ENCODE peak calls at places on chromosomes 4 and X, in seven cellular contexts. H is BJ, Z is astrocyte, T is psoas muscle, P is kidney epithelial cell, A is H7, B is lower lobe of right lung. W is an unnamed sample. For H3K27me3, the result is how much of the 10 kb centered on the place peaks cover.

GRCh38 chr4:113153529-113154101 is 104.2 kb downstream of the ANK2 start:
- DNase-seq in T (no peak), B (no peak), Z (no peak), H (no peak), A (no peak), P (no peak), W (peak)

GRCh38 chr4:40887690-40888089 is 137.9 kb downstream of the NSUN7 start:
- DNase-seq in P (no peak), A (no peak), B (no peak), T (no peak), H (peak), Z (peak), W (peak)

GRCh38 chrX:109409181-109409580 is 72.7 kb downstream of the GUCY2F start:
- DNase-seq in P (no peak), B (no peak), A (no peak), T (no peak), Z (no peak), H (no peak), W (no peak)

GRCh38 chr4:123806057-123806456 is 409.5 kb downstream of the SPRY1 start:
- DNase-seq in Z (no peak), T (no peak), H (no peak), A (no peak), B (no peak), P (no peak), W (no peak)

GRCh38 chr4:108171541-108172230 is 3.0 kb upstream of the LEF1 start:
- DNase-seq in P (no peak), T (no peak), H (no peak), Z (no peak), B (no peak), A (peak), W (peak)

GRCh38 chrX:100070334-100070849 is 339.7 kb downstream of the PCDH19 start:
- DNase-seq in Z (no peak), B (no peak), H (no peak), A (peak), T (no peak), P (no peak), W (no peak)

GRCh38 chr4:114180481-114180880 is 201.0 kb upstream of the ARSJ start:
- DNase-seq in P (peak), T (no peak), H (no peak), B (no peak), A (no peak), Z (peak), W (peak)

GRCh38 chr4:81651500-81651899 is 179.8 kb upstream of the RASGEF1B start:
- DNase-seq in H (no peak), Z (peak), A (no peak), B (no peak), P (no peak), T (no peak), W (no peak)

GRCh38 chr4:176340871-176341685 is 21.3 kb downstream of the SPCS3 start:
- DNase-seq in Z (no peak), B (no peak), T (no peak), A (peak), P (no peak), H (no peak), W (peak)

GRCh38 chrX:97400492-97400891 is 516.8 kb downstream of the RPA4 start:
- DNase-seq in P (no peak), T (no peak), A (no peak), H (no peak), B (no peak), Z (no peak), W (no peak)

GRCh38 chr4:74522251-74522991 is 77.5 kb downstream of the AREG start:
- DNase-seq in B (no peak), A (no peak), P (no peak), T (no peak), Z (peak), H (peak), W (no peak)

GRCh38 chr4:122912810-122913575 is 9.4 kb downstream of the NUDT6 start:
- DNase-seq in Z (no peak), A (no peak), H (no peak), P (no peak), T (no peak), B (no peak), W (no peak)

GRCh38 chr4:37002625-37003024 is 241.9 kb upstream of the NWD2 start:
- DNase-seq in Z (no peak), T (no peak), B (no peak), H (no peak), P (no peak), A (peak), W (no peak)

GRCh38 chrX:49003696-49004095 is 1.6 kb upstream of the GRIPAP1 start:
- DNase-seq in P (no peak), Z (no peak), B (no peak), A (peak), H (no peak), T (no peak), W (no peak)

GRCh38 chr4:186104114-186104894 is at the start of gene FAM149A:
- DNase-seq in A (peak), T (peak), H (no peak), B (peak), P (no peak), Z (no peak), W (peak)

GRCh38 chrX:323721-324628 is 5.4 kb upstream of the GTPBP6 start:
- DNase-seq in T (peak), Z (peak), B (peak), P (peak), A (no peak), H (no peak), W (peak)

GRCh38 chrX:150536455-150537116 is 31.8 kb upstream of the MTM1 start:
- DNase-seq in T (no peak), A (peak), H (no peak), Z (no peak), B (no peak), P (no peak), W (no peak)

GRCh38 chrX:149074429-149074828 is 430.7 kb downstream of the IDS start:
- DNase-seq in B (no peak), H (no peak), T (peak), Z (no peak), A (no peak), P (no peak), W (no peak)

GRCh38 chrX:150361777-150362351 is 1.3 kb upstream of the MAMLD1 start:
- DNase-seq in B (peak), Z (peak), T (peak), P (no peak), H (no peak), A (peak), W (peak)

GRCh38 chr4:129326810-129327209 is 230.9 kb downstream of the C4orf33 start:
- DNase-seq in P (no peak), A (no peak), Z (no peak), H (no peak), B (no peak), T (no peak), W (peak)

GRCh38 chr4:124433044-124433443 is 279.5 kb downstream of the ANKRD50 start:
- DNase-seq in A (no peak), B (no peak), H (no peak), T (no peak), Z (no peak), P (no peak), W (no peak)

GRCh38 chr4:20273793-20274192 is 22.1 kb downstream of the SLIT2 start:
- DNase-seq in B (no peak), P (peak), T (peak), Z (peak), H (no peak), A (no peak), W (no peak)

DNA sequence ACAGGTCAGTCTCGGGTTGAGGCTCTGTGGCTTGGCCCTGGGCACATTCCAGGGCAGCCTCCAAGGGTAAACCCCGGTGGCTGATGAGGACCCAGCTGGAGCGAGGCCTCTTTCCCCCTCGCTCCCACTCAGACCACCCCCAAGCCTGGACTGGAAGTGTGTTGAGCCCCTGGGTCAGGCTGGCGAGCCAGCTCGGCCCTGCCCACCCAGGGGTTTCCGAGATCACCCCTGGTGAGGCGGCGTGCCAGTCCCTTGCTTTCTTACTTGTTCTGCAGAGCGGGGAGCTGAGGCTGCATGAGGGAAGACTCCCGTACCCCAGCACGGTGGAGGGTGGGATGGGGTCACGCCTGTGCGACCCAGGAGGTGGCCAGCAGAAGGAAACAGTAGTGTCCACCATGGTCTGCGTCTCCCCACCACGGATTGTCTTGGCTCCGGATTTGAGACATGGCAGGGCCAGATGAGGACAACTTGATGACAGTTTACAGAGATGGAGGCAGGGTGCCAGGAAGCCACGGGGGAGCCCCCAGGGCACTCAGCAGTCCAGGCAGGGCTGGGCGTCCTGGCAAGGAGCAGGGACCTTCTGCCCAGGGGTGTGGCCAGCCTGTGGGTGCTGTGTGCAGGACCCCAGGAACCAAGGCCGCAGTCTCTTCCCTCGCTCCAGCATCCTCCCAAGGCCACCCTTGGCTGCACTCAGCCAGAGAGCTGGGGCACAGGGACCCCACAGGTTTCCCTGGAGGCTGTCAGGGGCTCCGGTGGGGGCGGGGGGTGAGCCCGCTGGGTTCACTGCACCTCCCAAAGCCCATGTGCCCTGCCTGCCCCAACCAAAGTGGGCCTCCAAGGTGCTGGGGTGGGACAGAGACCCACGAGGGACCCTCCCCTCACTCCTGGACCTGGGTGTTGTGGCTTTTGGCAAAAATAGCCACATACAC is 6.6 kb upstream of the FGFRL1 start:
- DNase-seq in Z (no peak), P (no peak), H (no peak), B (no peak), T (no peak), A (no peak), W (no peak)
- H3K27me3 ChIP-seq in Z (under half), P (half or more), H (under half), B (half or more), T (half or more), A (under half), W (under half)

GRCh38 chrX:10254746-10255145 is 98.0 kb downstream of the CLCN4 start:
- DNase-seq in P (no peak), H (no peak), T (no peak), B (no peak), Z (no peak), A (no peak), W (peak)

GRCh38 chrX:10259716-10260115 is 102.9 kb downstream of the CLCN4 start:
- DNase-seq in T (no peak), Z (peak), A (no peak), B (no peak), H (peak), P (no peak), W (peak)
- H3K4me3 ChIP-seq in T (no peak), Z (no peak), A (no peak), B (no peak), H (no peak), P (no peak), W (no peak)

DNA sequence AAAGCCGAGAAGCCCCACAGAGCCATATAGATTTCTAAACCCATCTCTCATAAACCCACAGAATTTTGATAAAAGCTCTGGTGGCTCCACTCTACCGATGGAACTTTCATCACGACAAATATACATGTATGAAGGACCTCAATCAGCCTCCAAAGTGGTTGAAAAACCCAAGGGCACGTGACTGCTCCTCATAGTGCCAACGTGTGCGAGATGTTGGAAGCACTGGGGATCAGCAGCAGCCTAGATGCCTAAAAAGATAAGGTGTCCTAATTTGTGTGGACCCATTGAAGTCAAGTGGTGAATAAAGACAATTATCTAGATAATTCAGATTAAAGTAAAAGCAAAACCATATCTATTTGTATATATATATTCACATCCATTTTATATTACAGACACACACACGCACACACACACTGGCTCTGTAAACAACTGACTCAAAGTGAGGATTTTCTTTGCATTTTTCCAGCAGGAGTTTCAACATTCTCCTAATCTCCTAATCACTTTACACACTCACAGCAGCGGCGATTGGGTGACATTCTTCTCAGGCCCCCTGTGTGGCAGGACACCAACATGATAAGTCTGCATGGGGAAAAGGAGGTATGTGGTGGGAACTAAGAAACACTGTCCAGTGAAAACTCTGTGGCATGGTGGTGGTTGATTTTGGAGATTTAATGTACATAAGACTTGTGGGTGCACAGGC is 2.9 kb upstream of the PITX2 start:
- DNase-seq in H (no peak), B (no peak), Z (no peak), P (no peak), A (no peak), T (no peak), W (no peak)
- H3K27me3 ChIP-seq in H (half or more), B (half or more), Z (half or more), P (half or more), A (half or more), T (under half), W (under half)

DNA sequence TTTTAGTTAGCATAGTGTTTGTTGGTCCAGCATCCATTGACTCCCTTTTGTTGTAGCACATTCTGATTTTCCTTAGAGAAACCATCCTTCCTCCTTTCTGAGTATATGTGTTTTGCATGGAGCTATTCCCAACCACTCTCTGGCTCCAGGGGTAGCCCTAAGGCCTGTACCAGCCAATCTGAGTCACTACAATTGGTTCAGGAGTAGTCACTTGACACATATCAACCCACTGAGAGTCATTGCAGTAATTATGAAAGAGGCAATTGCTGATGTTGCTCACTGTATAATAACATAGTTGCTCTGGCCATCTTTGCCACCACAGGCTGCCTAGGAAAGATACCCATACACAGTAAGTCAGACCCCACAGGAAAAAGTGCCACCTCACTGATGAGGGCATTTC is 71.2 kb upstream of the GRID2 start:
- DNase-seq in H (no peak), A (no peak), Z (no peak), T (no peak), B (no peak), P (no peak), W (peak)
- H3K4me3 ChIP-seq in H (no peak), A (no peak), Z (no peak), T (no peak), B (no peak), P (no peak), W (no peak)

GRCh38 chrX:80120335-80120734 is 105.8 kb downstream of the TBX22 start:
- DNase-seq in A (no peak), T (no peak), H (no peak), B (no peak), Z (no peak), P (no peak), W (no peak)
- H3K27me3 ChIP-seq in A (under half), T (under half), H (under half), B (under half), Z (under half), P (under half), W (under half)

GRCh38 chr4:88350786-88351185 is 27.9 kb upstream of the HERC6 start:
- DNase-seq in A (no peak), Z (no peak), P (no peak), H (no peak), T (no peak), B (no peak), W (no peak)
- H3K4me3 ChIP-seq in A (no peak), Z (no peak), P (no peak), H (no peak), T (no peak), B (no peak), W (no peak)

GRCh38 chr4:1563768-1564485 is 120.2 kb downstream of the FAM53A start:
- DNase-seq in H (no peak), T (peak), P (no peak), B (no peak), A (no peak), Z (no peak), W (no peak)
- H3K27me3 ChIP-seq in H (under half), T (half or more), P (under half), B (half or more), A (under half), Z (under half), W (half or more)

GRCh38 chr4:16844796-16845586 is 53.5 kb downstream of the LDB2 start:
- DNase-seq in P (no peak), A (no peak), B (no peak), Z (peak), T (no peak), H (no peak), W (peak)
- H3K4me3 ChIP-seq in P (no peak), A (no peak), B (no peak), Z (no peak), T (no peak), H (no peak), W (no peak)

DNA sequence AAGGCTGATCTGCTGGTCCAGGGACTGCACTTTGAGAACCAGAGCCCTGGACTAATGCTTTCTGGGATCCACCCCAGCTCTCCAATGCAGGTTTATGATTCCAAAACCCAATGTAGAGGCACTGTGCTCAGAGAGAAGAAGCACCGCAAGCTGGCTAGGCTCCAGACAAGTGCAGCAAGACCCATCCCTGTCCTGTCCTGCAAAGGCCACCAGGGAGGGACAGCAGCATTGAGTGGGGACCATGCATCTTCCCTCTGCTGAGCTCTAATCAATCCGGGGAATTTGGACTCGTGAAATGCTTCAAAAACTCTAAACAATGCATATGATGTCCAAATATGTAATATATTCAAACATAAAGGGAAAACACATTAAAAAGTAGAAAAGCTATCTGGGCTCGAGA is 10.8 kb upstream of the NSG1 start:
- DNase-seq in P (no peak), T (no peak), B (no peak), H (no peak), Z (no peak), A (no peak), W (no peak)
- H3K27me3 ChIP-seq in P (under half), T (under half), B (under half), H (under half), Z (under half), A (under half), W (half or more)

GRCh38 chrX:24842486-24842885 is 148.8 kb downstream of the POLA1 start:
- DNase-seq in B (no peak), H (no peak), Z (no peak), P (no peak), A (no peak), T (no peak), W (peak)
- H3K4me3 ChIP-seq in B (no peak), H (no peak), Z (no peak), P (no peak), A (no peak), T (no peak), W (no peak)

W was measured in adipocyte.